ENCODE peak calls at places on chromosomes 5 and 9, in six cellular contexts. T, F, Q, V, O and E are unnamed samples.

GRCh38 chr5:149938791-149939358 is 5.7 kb downstream of the PDE6A start:
- DNase-seq in T (no peak), F (peak; percentile 97), Q (peak; percentile 73), V (no peak), O (peak; percentile 94), E (no peak)

GRCh38 chr5:106584268-106584667 is 1086.5 kb downstream of the EFNA5 start:
- DNase-seq in T (no peak), F (no peak), Q (no peak), V (no peak), O (no peak), E (no peak)

GRCh38 chr9:128792978-128793686 is 6.1 kb downstream of the TBC1D13 start:
- DNase-seq in T (peak; percentile 77), F (no peak), Q (no peak), V (no peak), O (no peak), E (no peak)

GRCh38 chr5:94403483-94403882 is 214.9 kb downstream of the KIAA0825 start:
- DNase-seq in T (no peak), F (no peak), Q (no peak), V (no peak), O (no peak), E (no peak)

GRCh38 chr5:80268916-80269315 is 13.1 kb upstream of the SERINC5 start:
- DNase-seq in T (no peak), F (no peak), Q (no peak), V (no peak), O (no peak), E (no peak)

GRCh38 chr9:21672762-21673161 is 129.7 kb upstream of the MTAP start:
- DNase-seq in T (no peak), F (peak; percentile 47), Q (no peak), V (no peak), O (no peak), E (no peak)

GRCh38 chr5:62791059-62791458 is 212.4 kb downstream of the LRRC70 start:
- DNase-seq in T (no peak), F (peak; percentile 23), Q (no peak), V (no peak), O (no peak), E (no peak)

GRCh38 chr9:127919253-127919815 is 2.5 kb upstream of the ST6GALNAC4 start:
- DNase-seq in T (peak; percentile 90), F (peak; percentile 100), Q (peak; percentile 97), V (peak; percentile 93), O (peak; percentile 99), E (peak; percentile 94)

GRCh38 chr5:132829742-132830435 is 558 bp downstream of the SHROOM1 start:
- DNase-seq in T (peak; percentile 85), F (peak; percentile 90), Q (peak; percentile 82), V (peak; percentile 85), O (peak; percentile 47), E (peak; percentile 77)

DNA sequence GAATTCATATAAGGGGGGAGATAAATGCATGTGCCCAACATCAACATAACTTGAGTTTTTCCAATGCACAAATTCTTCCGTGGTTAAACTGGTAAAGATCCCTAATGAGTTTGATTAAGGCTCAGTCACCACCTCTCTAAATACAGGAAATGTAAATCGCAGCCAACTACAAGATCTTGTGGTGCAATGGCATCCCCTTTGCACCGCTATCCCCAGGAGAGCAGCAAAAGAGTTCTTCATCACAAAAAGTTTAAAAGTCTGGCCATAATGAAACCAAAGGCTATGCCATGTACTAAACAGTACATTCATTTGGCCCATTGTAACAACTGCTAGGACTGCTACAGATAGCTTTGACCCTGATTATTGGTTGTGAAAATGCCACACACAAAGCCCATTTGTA is 44.6 kb downstream of the ZNF608 start:
- DNase-seq in T (no peak), F (no peak), Q (no peak), V (no peak), O (no peak), E (no peak)
- H3K4me1 ChIP-seq in T (peaks cover 51% of the 10 kb centered on the region), F (peaks cover 20% of the 10 kb centered on the region), Q (peaks cover 22% of the 10 kb centered on the region), V (peaks cover 53% of the 10 kb centered on the region), O (peaks cover 5% of the 10 kb centered on the region), E (no peaks in the 10 kb centered on the region)

DNA sequence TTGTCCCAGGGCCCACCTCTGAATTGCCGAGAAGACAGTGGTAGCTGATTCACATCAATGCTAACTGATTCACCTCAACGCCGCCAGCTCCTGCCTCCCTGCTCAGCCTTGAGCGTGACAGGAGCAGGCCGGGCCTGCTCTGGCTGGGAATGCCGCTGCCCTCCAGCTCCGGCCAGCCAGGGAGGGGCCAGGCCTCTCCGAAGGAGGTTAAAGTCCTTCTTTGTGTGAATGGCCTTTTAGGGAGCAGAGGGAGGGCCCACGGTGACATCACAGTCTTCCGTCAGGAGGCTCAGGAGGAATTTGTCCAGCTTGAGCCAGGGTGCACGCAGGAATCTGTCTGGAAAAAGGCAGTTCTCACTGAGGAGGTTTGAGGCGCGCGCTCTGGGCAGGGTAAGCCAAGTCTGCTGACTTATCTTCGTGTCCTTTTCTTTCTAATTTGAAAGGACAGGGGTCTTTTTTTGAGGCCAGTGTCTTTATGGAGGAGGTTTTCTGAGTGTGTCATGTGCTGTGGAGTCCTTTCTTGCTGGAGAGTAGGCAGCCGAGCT is 82.7 kb downstream of the C9orf152 start:
- DNase-seq in T (peak; percentile 91), F (peak; percentile 90), Q (peak; percentile 98), V (peak; percentile 74), O (peak; percentile 72), E (peak; percentile 95)
- H3K4me1 ChIP-seq in T (peaks cover 13% of the 10 kb centered on the region), F (peaks cover 30% of the 10 kb centered on the region), Q (peaks cover 55% of the 10 kb centered on the region), V (peaks cover 28% of the 10 kb centered on the region), O (peaks cover 47% of the 10 kb centered on the region), E (peaks cover 3% of the 10 kb centered on the region)

GRCh38 chr5:137831526-137831925 is 36.1 kb upstream of the MYOT start:
- DNase-seq in T (no peak), F (peak; percentile 33), Q (no peak), V (no peak), O (no peak), E (no peak)

GRCh38 chr5:137833463-137833862 is 34.2 kb upstream of the MYOT start:
- DNase-seq in T (peak; percentile 16), F (peak; percentile 70), Q (no peak), V (no peak), O (peak; percentile 21), E (peak; percentile 22)

GRCh38 chr5:137828664-137829063 is 39.0 kb upstream of the MYOT start:
- DNase-seq in T (no peak), F (no peak), Q (no peak), V (no peak), O (no peak), E (no peak)

GRCh38 chr5:137834498-137834897 is 33.2 kb upstream of the MYOT start:
- DNase-seq in T (no peak), F (no peak), Q (no peak), V (no peak), O (no peak), E (no peak)

DNA sequence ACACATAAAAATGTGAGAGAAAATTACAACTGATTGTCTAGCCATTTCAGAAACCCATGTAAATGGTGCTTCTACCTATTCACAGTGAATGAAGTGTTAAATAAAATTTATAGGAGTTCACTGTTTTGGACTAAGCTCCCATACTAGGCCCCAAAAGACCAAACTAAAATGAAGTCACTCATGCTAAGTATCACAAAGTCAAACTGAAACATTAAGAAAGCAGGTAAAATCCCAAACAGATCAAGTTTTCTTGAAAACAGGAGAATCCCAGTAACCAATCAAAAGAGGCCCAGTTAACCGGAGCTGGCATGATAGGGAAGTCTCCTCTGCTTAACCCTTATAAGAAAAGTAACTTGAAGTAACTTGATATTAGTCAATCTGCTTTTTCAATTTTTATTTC is 35.2 kb upstream of the MYOT start:
- DNase-seq in T (no peak), F (no peak), Q (no peak), V (no peak), O (no peak), E (no peak)
- H3K4me1 ChIP-seq in T (peaks cover 11% of the 10 kb centered on the region), F (peaks cover 26% of the 10 kb centered on the region), Q (peaks cover 11% of the 10 kb centered on the region), V (peaks cover 56% of the 10 kb centered on the region), O (no peaks in the 10 kb centered on the region), E (no peaks in the 10 kb centered on the region)

GRCh38 chr5:139297439-139298133 is 4.0 kb downstream of the MATR3 start:
- DNase-seq in T (no peak), F (no peak), Q (no peak), V (no peak), O (no peak), E (no peak)

GRCh38 chr5:139296198-139296597 is 2.7 kb downstream of the MATR3 start:
- DNase-seq in T (no peak), F (no peak), Q (no peak), V (no peak), O (no peak), E (no peak)

GRCh38 chr5:139296862-139297326 is 3.4 kb downstream of the MATR3 start:
- DNase-seq in T (no peak), F (no peak), Q (no peak), V (no peak), O (no peak), E (no peak)

GRCh38 chr5:139294372-139295165 is 1.0 kb downstream of the MATR3 start:
- DNase-seq in T (peak; percentile 68), F (peak; percentile 93), Q (peak; percentile 88), V (peak; percentile 87), O (peak; percentile 62), E (peak; percentile 76)

GRCh38 chr5:139295692-139296091 is 2.2 kb downstream of the MATR3 start:
- DNase-seq in T (no peak), F (peak; percentile 32), Q (no peak), V (no peak), O (no peak), E (no peak)
- H3K4me1 ChIP-seq in T (peaks cover 62% of the 10 kb centered on the region), F (peaks cover 30% of the 10 kb centered on the region), Q (peaks cover 51% of the 10 kb centered on the region), V (peaks cover 52% of the 10 kb centered on the region), O (peaks cover under 1% of the 10 kb centered on the region), E (peaks cover 33% of the 10 kb centered on the region)

GRCh38 chr5:131382407-131383395 is 118.8 kb downstream of the CDC42SE2 start:
- DNase-seq in T (peak; percentile 41), F (peak; percentile 51), Q (no peak), V (no peak), O (peak; percentile 43), E (no peak)
- H3K4me1 ChIP-seq in T (peaks cover 31% of the 10 kb centered on the region), F (peaks cover 5% of the 10 kb centered on the region), Q (peaks cover 6% of the 10 kb centered on the region), V (peaks cover 4% of the 10 kb centered on the region), O (no peaks in the 10 kb centered on the region), E (no peaks in the 10 kb centered on the region)

GRCh38 chr9:136614967-136615623 is 47.6 kb upstream of the EGFL7 start:
- DNase-seq in T (peak; percentile 53), F (no peak), Q (no peak), V (no peak), O (no peak), E (no peak)
- H3K4me1 ChIP-seq in T (peaks cover 12% of the 10 kb centered on the region), F (no peaks in the 10 kb centered on the region), Q (no peaks in the 10 kb centered on the region), V (no peaks in the 10 kb centered on the region), O (peaks cover 3% of the 10 kb centered on the region), E (no peaks in the 10 kb centered on the region)